ENCODE peak calls at places on chromosomes 12 and 14, in seven cellular contexts. B is GM12878, G is HepG2, E is H1, Z is SK-N-SH, X is K562, O is HCT116. H is an unnamed sample.

GRCh38 chr14:65478596-65478995 is 66.1 kb downstream of the FUT8 start:
- DNase-seq in Z (no peak), B (no peak), X (peak; percentile 34), E (no peak), O (peak; percentile 38), G (no peak), H (no peak)

GRCh38 chr12:42798811-42799438 is 209.4 kb upstream of the PRICKLE1 start:
- DNase-seq in G (no peak), O (no peak), X (no peak), E (no peak), B (no peak), Z (no peak), H (no peak)

GRCh38 chr14:52067873-52068740 is 752 bp downstream of the NID2 start:
- DNase-seq in G (no peak), Z (peak; percentile 62), E (peak; percentile 77), B (no peak), O (no peak), X (no peak), H (no peak)

GRCh38 chr12:75642226-75642625 is 130.8 kb upstream of the KRR1 start:
- DNase-seq in X (no peak), E (no peak), G (no peak), Z (no peak), B (no peak), O (no peak), H (no peak)

GRCh38 chr12:171743-172705 is 41.9 kb downstream of the SLC6A12 start:
- DNase-seq in E (no peak), Z (peak; percentile 66), B (no peak), O (no peak), G (no peak), X (peak; percentile 37), H (no peak)

GRCh38 chr12:108570743-108571603 is 8.6 kb downstream of the ISCU start:
- DNase-seq in E (peak; percentile 41), O (peak; percentile 28), Z (no peak), X (peak; percentile 27), B (no peak), G (peak; percentile 12), H (no peak)

GRCh38 chr12:25552681-25553080 is 402 bp downstream of the LMNTD1 start:
- DNase-seq in Z (no peak), E (no peak), O (no peak), X (no peak), B (no peak), G (no peak), H (no peak)

GRCh38 chr12:51253276-51253675 is 14.7 kb downstream of the DAZAP2 start:
- DNase-seq in B (no peak), E (no peak), G (no peak), O (no peak), Z (no peak), X (no peak), H (no peak)

GRCh38 chr12:4857472-4858291 is 52.0 kb upstream of the KCNA1 start:
- DNase-seq in O (peak; percentile 39), Z (peak; percentile 70), X (peak; percentile 53), G (peak; percentile 41), B (peak; percentile 34), E (peak; percentile 92), H (peak; percentile 43)

GRCh38 chr14:49427117-49427516 is 159.1 kb downstream of the RPS29 start:
- DNase-seq in O (no peak), B (no peak), E (no peak), G (no peak), X (no peak), Z (no peak), H (no peak)

GRCh38 chr12:44960856-44961255 is 84.7 kb upstream of the NELL2 start:
- DNase-seq in G (peak; percentile 8), O (peak; percentile 19), X (no peak), B (no peak), Z (no peak), E (peak; percentile 61), H (no peak)

GRCh38 chr12:26833692-26834168 is 736 bp upstream of the ITPR2 start:
- DNase-seq in G (no peak), X (peak; percentile 28), Z (peak; percentile 50), O (no peak), E (peak; percentile 61), B (no peak), H (no peak)

GRCh38 chr12:55932546-55932919 is 1.6 kb downstream of the DGKA start:
- DNase-seq in E (no peak), O (no peak), X (no peak), G (no peak), B (no peak), Z (peak; percentile 44), H (no peak)

GRCh38 chr14:57962293-57962996 is 96.6 kb upstream of the SLC35F4 start:
- DNase-seq in B (no peak), E (peak; percentile 66), X (no peak), Z (no peak), O (no peak), G (no peak), H (no peak)

GRCh38 chr12:82517808-82518207 is 159.5 kb downstream of the METTL25 start:
- DNase-seq in B (no peak), G (no peak), Z (no peak), X (no peak), E (no peak), O (no peak), H (no peak)

GRCh38 chr12:72586456-72586855 is 314.3 kb downstream of the TRHDE start:
- DNase-seq in B (no peak), X (no peak), G (no peak), O (no peak), E (no peak), Z (no peak), H (no peak)

GRCh38 chr14:26598672-26599131 is 869 bp upstream of the NOVA1 start:
- DNase-seq in B (no peak), Z (peak; percentile 4), X (no peak), O (no peak), E (no peak), G (no peak), H (no peak)
- TF ChIP-seq SIN3A in B (no peak), Z (no peak), X (no peak), O (no peak), E (peak; percentile 93), G (no peak), H (no peak)

GRCh38 chr14:76500011-76500410 is 124.1 kb downstream of the ESRRB start:
- DNase-seq in O (no peak), E (no peak), X (no peak), Z (no peak), G (no peak), B (no peak), H (no peak)
- H3K4me1 ChIP-seq in O (no peaks in the 10 kb centered on the region), E (no peaks in the 10 kb centered on the region), X (no peaks in the 10 kb centered on the region), Z (peaks cover 5% of the 10 kb centered on the region), G (no peaks in the 10 kb centered on the region), B (no peaks in the 10 kb centered on the region), H (no peaks in the 10 kb centered on the region)

DNA sequence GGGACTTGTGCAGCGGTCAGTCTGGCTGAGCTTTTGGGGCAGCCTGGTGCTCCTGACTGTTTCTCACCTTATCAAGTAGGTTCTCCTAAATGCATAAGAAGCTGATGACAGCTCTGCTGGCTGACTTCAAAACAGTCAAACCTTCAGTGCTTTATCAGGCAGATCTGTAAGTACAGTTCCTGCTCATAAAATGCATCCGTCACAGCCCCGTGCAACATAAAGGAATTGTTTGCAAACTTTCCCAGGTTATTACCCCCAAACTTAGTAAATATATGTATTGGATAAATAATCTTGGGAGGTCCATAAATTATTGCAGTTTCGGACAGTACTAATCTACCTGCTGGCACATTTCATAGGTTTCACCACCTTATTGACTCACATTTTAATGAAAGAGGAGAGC is 10.7 kb downstream of the TUNAR start:
- DNase-seq in O (no peak), G (no peak), E (no peak), B (no peak), Z (no peak), X (no peak), H (no peak)
- TF ChIP-seq SIN3A in O (no peak), G (no peak), E (no peak), B (no peak), Z (no peak), X (no peak), H (no peak)

DNA sequence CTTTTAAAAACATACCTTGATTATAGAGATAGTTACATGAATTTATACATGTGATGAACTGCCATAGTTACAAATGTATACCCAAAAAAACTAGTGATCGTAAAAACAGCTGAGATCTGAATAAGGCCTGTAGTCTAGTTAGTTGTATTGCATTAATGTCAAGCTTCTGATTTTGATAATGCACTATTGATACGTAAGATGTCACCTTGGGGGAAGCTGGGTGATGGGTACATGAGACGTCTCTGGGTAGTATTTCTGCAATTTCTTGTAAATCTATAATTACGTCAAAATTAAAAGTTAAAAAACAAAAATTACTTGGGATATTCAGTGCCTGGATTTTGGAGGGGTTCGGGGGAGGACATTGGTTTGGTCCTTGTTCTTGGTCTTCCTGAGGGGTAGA is 144.4 kb downstream of the SAMD4A start:
- DNase-seq in E (no peak), O (no peak), B (no peak), Z (no peak), G (no peak), X (no peak), H (no peak)
- H3K4me1 ChIP-seq in E (peaks cover 3% of the 10 kb centered on the region), O (no peaks in the 10 kb centered on the region), B (peaks cover 25% of the 10 kb centered on the region), Z (peaks cover 16% of the 10 kb centered on the region), G (peaks cover 25% of the 10 kb centered on the region), X (peaks cover 3% of the 10 kb centered on the region), H (no peaks in the 10 kb centered on the region)

DNA sequence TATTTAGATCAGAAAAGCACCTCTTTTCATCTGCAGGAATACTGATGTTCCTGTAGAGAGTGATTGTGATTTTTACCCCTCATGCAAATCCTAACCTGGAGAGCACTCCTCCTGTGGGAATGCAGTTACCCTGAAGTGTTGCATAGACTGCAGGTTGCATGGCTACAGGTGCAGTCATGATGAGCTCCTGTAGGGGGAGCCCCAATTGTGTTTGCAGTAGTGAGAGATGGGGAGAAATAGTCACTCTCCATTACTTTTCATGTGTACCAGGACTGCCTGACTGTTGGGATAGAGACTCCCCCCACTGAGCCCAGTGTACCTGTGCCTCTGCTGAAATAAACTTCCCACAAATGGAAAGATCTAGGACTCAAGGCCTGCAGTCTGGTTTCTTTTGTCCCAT is 1086.5 kb downstream of the SLC6A15 start:
- DNase-seq in G (no peak), B (no peak), Z (peak; percentile 13), O (peak; percentile 22), E (peak; percentile 87), X (peak; percentile 6), H (peak; percentile 15)
- TF ChIP-seq SIN3A in G (no peak), B (no peak), Z (no peak), O (no peak), E (no peak), X (no peak), H (no peak)

H was measured in Panc1.